ENCODE peak calls at places on chromosome 14, in six cellular contexts. L, Q, Z, U, G and X are unnamed samples.
A peak's percentile ranks its signal among the peaks of the same experiment; 100 is the strongest.

GRCh38 chr14:37721976-37722659 is 126.7 kb downstream of the TTC6 start:
- DNase-seq in Q (no peak), U (no peak), L (no peak), G (no peak), Z (no peak), X (no peak)

GRCh38 chr14:34684578-34684977 is 29.8 kb downstream of the CFL2 start:
- DNase-seq in G (no peak), U (no peak), Z (no peak), Q (no peak), L (no peak), X (no peak)

GRCh38 chr14:92928258-92928629 is 5.3 kb downstream of the CHGA start:
- DNase-seq in Q (no peak), L (no peak), U (no peak), G (no peak), Z (no peak), X (no peak)

GRCh38 chr14:53912121-53912520 is 44.5 kb downstream of the BMP4 start:
- DNase-seq in Z (no peak), U (no peak), L (no peak), G (no peak), Q (no peak), X (no peak)

GRCh38 chr14:104341532-104342434 is 203.4 kb downstream of the KIF26A start:
- DNase-seq in L (no peak), Z (peak; percentile 56), G (no peak), Q (peak; percentile 67), U (no peak), X (no peak)

GRCh38 chr14:104948736-104949031 is 24.0 kb downstream of the PLD4 start:
- DNase-seq in Q (no peak), Z (no peak), G (no peak), U (no peak), L (no peak), X (no peak)

GRCh38 chr14:101454229-101454628 is 107.1 kb upstream of the DIO3 start:
- DNase-seq in Z (no peak), Q (no peak), G (no peak), L (no peak), U (no peak), X (no peak)

GRCh38 chr14:31541702-31542101 is 19.5 kb upstream of the NUBPL start:
- DNase-seq in G (no peak), Z (no peak), Q (no peak), L (no peak), U (no peak), X (no peak)

GRCh38 chr14:52267501-52268190 is at the start of gene PTGDR:
- DNase-seq in Q (no peak), U (no peak), Z (no peak), G (peak; percentile 46), L (peak; percentile 13), X (no peak)

GRCh38 chr14:54600685-54601084 is 33.8 kb downstream of the SAMD4A start:
- DNase-seq in Q (no peak), U (no peak), L (no peak), G (no peak), Z (no peak), X (no peak)

GRCh38 chr14:89466460-89466859 is 49.4 kb upstream of the FOXN3 start:
- DNase-seq in Q (no peak), G (peak; percentile 14), Z (peak; percentile 18), U (no peak), L (no peak), X (peak; percentile 80)

GRCh38 chr14:28707814-28708213 is 58.8 kb upstream of the FOXG1 start:
- DNase-seq in Z (no peak), Q (peak; percentile 42), L (no peak), U (no peak), G (no peak), X (no peak)

GRCh38 chr14:28751467-28752058 is 15.0 kb upstream of the FOXG1 start:
- DNase-seq in Q (peak; percentile 73), Z (no peak), L (no peak), U (no peak), G (no peak), X (peak; percentile 32)

GRCh38 chr14:64675246-64675645 is 29.0 kb upstream of the PLEKHG3 start:
- DNase-seq in L (no peak), Z (no peak), U (no peak), Q (no peak), G (no peak), X (no peak)

GRCh38 chr14:22333408-22334274 is 255.4 kb downstream of the DAD1 start:
- DNase-seq in U (no peak), G (no peak), Z (no peak), L (no peak), Q (peak; percentile 30), X (no peak)